ENCODE peak calls at places on chromosomes 3 and 15, in four cellular contexts. Y, O, F and J are unnamed samples.

GRCh38 chr3:52005571-52005986 is 9.9 kb upstream of the RPL29 start:
- DNase-seq in O (no peak), F (peak; percentile 93), Y (no peak), J (peak; percentile 76)

GRCh38 chr15:101027273-101027901 is 108.2 kb downstream of the LRRK1 start:
- DNase-seq in Y (no peak), F (no peak), O (no peak), J (no peak)

GRCh38 chr15:45116006-45116481 is 1.9 kb downstream of the DUOXA2 start:
- DNase-seq in O (no peak), Y (no peak), F (no peak), J (no peak)

GRCh38 chr15:70579766-70580165 is 183.6 kb downstream of the UACA start:
- DNase-seq in O (no peak), F (no peak), Y (no peak), J (peak; percentile 58)

GRCh38 chr15:24848050-24848449 is 106.7 kb upstream of the SNRPN start:
- DNase-seq in Y (no peak), F (peak; percentile 87), O (no peak), J (peak; percentile 78)

GRCh38 chr15:79724804-79725203 is 172.0 kb downstream of the MTHFS start:
- DNase-seq in F (no peak), O (no peak), Y (no peak), J (no peak)

GRCh38 chr15:92074161-92074560 is 220.7 kb downstream of the SLCO3A1 start:
- DNase-seq in F (no peak), Y (no peak), O (no peak), J (peak; percentile 70)

GRCh38 chr3:48519244-48519643 is 15.3 kb upstream of the SHISA5 start:
- DNase-seq in O (no peak), Y (no peak), F (no peak), J (no peak)

GRCh38 chr3:142319094-142319493 is 93.7 kb upstream of the GK5 start:
- DNase-seq in F (no peak), Y (no peak), O (no peak), J (peak; percentile 23)

GRCh38 chr3:160434071-160434470 is 15.5 kb downstream of the TRIM59 start:
- DNase-seq in Y (no peak), O (no peak), F (no peak), J (no peak)

GRCh38 chr3:51388286-51389029 is 2.6 kb upstream of the RBM15B start:
- DNase-seq in O (no peak), Y (peak; percentile 89), F (peak; percentile 44), J (peak; percentile 82)

GRCh38 chr3:191543018-191543417 is 82.1 kb downstream of the PYDC2 start:
- DNase-seq in F (no peak), O (no peak), Y (no peak), J (no peak)

GRCh38 chr15:77026501-77027110 is 31.7 kb downstream of the PSTPIP1 start:
- DNase-seq in O (no peak), Y (no peak), F (no peak), J (no peak)

GRCh38 chr3:185585523-185585861 is 603 bp upstream of the SENP2 start:
- DNase-seq in F (no peak), Y (no peak), O (no peak), J (no peak)

GRCh38 chr3:43894176-43895049 is 203.7 kb downstream of the ABHD5 start:
- DNase-seq in O (no peak), F (peak; percentile 95), Y (no peak), J (peak; percentile 86)

GRCh38 chr3:101521251-101521701 is 8.3 kb upstream of the SENP7 start:
- DNase-seq in O (no peak), F (no peak), Y (no peak), J (no peak)